ENCODE peak calls at places on chromosome 13, in eight cellular contexts. G is H1; O is heart left ventricle; D is left lung; K is BE2C; Y is heart right ventricle; M is effector memory CD4-positive, alpha-beta T cell; I is MM.1S. L is an unnamed sample.

GRCh38 chr13:32984857-32985626 is 31.2 kb upstream of the KL start:
- DNase-seq in G (no peak), O (no peak), D (no peak), K (no peak), Y (no peak), M (no peak), I (no peak), L (no peak)

GRCh38 chr13:88153353-88153752 is 482.2 kb downstream of the SLITRK5 start:
- DNase-seq in G (no peak), O (no peak), D (no peak), K (no peak), Y (no peak), M (no peak), I (no peak), L (no peak)

GRCh38 chr13:89375839-89376238 is 1704.7 kb downstream of the SLITRK5 start:
- DNase-seq in G (no peak), O (no peak), D (no peak), K (no peak), Y (no peak), M (no peak), I (no peak), L (no peak)

GRCh38 chr13:52644108-52644507 is 1.9 kb downstream of the HNRNPA1L2 start:
- DNase-seq in G (no peak), O (no peak), D (no peak), K (no peak), Y (no peak), M (no peak), I (no peak), L (no peak)

GRCh38 chr13:104098421-104098820 is 1032.2 kb upstream of the SLC10A2 start:
- DNase-seq in G (no peak), O (no peak), D (no peak), K (no peak), Y (no peak), M (no peak), I (no peak), L (no peak)

GRCh38 chr13:51684076-51684475 is 99.8 kb downstream of the WDFY2 start:
- DNase-seq in G (no peak), O (no peak), D (no peak), K (no peak), Y (no peak), M (no peak), I (no peak), L (no peak)

GRCh38 chr13:60562081-60562764 is 165.2 kb downstream of the TDRD3 start:
- DNase-seq in G (no peak), O (no peak), D (no peak), K (no peak), Y (no peak), M (no peak), I (no peak), L (no peak)

GRCh38 chr13:94800423-94800822 is 88.1 kb upstream of the SOX21 start:
- DNase-seq in G (no peak), O (no peak), D (no peak), K (no peak), Y (no peak), M (no peak), I (no peak), L (no peak)

GRCh38 chr13:67238277-67238859 is 8.2 kb upstream of the PCDH9 start:
- DNase-seq in G (no peak), O (no peak), D (no peak), K (no peak), Y (no peak), M (no peak), I (peak), L (peak)

DNA sequence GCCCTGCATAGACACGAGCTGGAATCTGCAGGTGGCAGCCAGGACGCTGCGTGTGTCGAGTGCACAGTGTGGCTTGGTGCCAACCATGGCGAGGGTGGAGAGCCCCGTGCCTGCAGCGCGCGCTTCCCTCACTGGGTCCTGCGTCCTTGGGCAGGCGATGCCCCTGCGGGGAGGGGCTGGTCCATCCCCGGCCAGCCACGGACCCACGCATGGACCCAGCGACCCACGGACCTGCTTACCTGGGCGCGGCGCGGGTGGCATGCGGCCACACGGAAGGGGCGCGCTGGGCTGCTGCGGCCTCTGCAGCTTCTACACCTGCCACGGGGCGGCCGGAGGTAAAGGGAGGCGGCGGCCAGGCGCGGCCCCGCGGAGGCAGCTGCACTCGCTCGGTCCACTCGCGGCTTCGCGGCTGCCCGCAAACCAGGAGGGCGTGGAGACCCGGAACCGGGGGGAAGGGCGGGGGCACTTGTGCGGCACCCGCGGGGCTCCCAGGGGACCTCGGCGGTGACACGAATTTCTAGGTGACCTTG is 569 bp upstream of the MCF2L start:
- DNase-seq in G (no peak), O (no peak), D (peak), K (no peak), Y (peak), M (peak), I (no peak), L (no peak)
- H3K4me3 ChIP-seq in G (peak), O (peak), D (peak), K (peak), Y (peak), M (peak), I (peak), L (peak)

DNA sequence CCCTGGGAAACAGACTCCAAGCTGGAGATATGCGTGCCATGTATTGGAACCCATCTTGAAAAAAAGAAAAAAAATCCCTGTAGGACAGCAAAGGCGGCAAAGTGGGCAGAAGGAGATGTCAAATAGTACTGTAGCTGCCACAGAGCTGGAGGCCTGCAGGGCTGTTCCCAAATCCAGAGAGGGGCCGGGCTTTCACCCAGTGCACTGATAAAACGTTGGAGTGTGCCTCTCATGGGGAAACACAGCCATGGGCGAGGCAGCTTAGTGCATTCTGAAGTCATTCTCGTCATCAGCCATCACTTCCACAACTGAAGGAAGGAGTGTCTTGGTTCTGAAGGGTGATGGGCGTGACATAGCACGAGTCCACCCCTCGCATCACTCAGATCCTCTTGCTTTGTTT is 4.8 kb downstream of the SGCG start:
- DNase-seq in G (no peak), O (peak), D (no peak), K (no peak), Y (no peak), M (no peak), I (no peak), L (no peak)
- H3K4me3 ChIP-seq in G (no peak), O (no peak), D (no peak), K (no peak), Y (no peak), M (no peak), I (no peak), L (no peak)

GRCh38 chr13:102399791-102400618 is 1.8 kb downstream of the FGF14 start:
- DNase-seq in G (no peak), O (peak), D (no peak), K (peak), Y (peak), M (no peak), I (peak), L (no peak)

GRCh38 chr13:102401305-102401704 is 543 bp downstream of the FGF14 start:
- DNase-seq in G (no peak), O (no peak), D (no peak), K (no peak), Y (no peak), M (no peak), I (no peak), L (no peak)

GRCh38 chr13:102401755-102402154 is at the start of gene FGF14:
- DNase-seq in G (no peak), O (no peak), D (no peak), K (no peak), Y (no peak), M (no peak), I (no peak), L (no peak)

GRCh38 chr13:102402292-102402691 is 444 bp upstream of the FGF14 start:
- DNase-seq in G (peak), O (peak), D (no peak), K (peak), Y (peak), M (no peak), I (no peak), L (no peak)

GRCh38 chr13:102400619-102401125 is 1.2 kb downstream of the FGF14 start:
- DNase-seq in G (no peak), O (peak), D (no peak), K (peak), Y (peak), M (no peak), I (no peak), L (no peak)
- H3K4me3 ChIP-seq in G (peak), O (peak), D (peak), K (peak), Y (peak), M (peak), I (peak), L (peak)

DNA sequence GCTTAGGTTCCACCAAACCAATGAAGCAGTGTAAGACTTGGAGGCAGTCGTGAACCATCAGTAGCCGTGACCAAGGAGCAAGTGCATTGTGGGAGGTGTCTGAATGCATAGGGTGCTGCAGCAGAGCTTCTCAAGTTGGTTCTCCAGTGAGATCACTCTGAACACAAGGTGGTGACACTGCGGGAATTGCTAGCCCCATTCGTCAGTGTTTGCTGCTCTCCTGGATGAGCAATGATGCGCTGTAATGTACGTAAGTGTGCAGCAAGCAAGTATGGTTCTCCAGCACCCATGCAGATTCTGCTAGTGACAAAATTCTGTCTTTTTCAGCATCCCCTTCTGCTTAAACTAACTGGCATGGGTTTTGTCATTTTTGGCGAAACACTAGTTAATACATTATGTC is 97.6 kb upstream of the HTR2A start:
- DNase-seq in G (no peak), O (no peak), D (no peak), K (no peak), Y (no peak), M (no peak), I (no peak), L (no peak)
- H3K4me3 ChIP-seq in G (no peak), O (no peak), D (no peak), K (no peak), Y (no peak), M (no peak), I (no peak), L (no peak)

GRCh38 chr13:43942301-43942700 is 62.6 kb downstream of the LACC1 start:
- DNase-seq in G (no peak), O (no peak), D (no peak), K (no peak), Y (no peak), M (no peak), I (no peak), L (no peak)

GRCh38 chr13:43936630-43937029 is 56.9 kb downstream of the LACC1 start:
- DNase-seq in G (no peak), O (no peak), D (no peak), K (no peak), Y (no peak), M (no peak), I (no peak), L (no peak)

GRCh38 chr13:43935878-43936277 is 56.2 kb downstream of the LACC1 start:
- DNase-seq in G (no peak), O (no peak), D (no peak), K (no peak), Y (no peak), M (no peak), I (no peak), L (no peak)

GRCh38 chr13:43937839-43938238 is 58.1 kb downstream of the LACC1 start:
- DNase-seq in G (no peak), O (no peak), D (no peak), K (no peak), Y (no peak), M (no peak), I (no peak), L (no peak)

GRCh38 chr13:43939149-43939548 is 59.4 kb downstream of the LACC1 start:
- DNase-seq in G (no peak), O (no peak), D (no peak), K (no peak), Y (no peak), M (no peak), I (no peak), L (no peak)
- H3K4me3 ChIP-seq in G (no peak), O (no peak), D (no peak), K (no peak), Y (no peak), M (no peak), I (no peak), L (no peak)

GRCh38 chr13:97249093-97249787 is 27.1 kb downstream of the MBNL2 start:
- DNase-seq in G (no peak), O (no peak), D (no peak), K (no peak), Y (no peak), M (no peak), I (no peak), L (no peak)

GRCh38 chr13:97243915-97244820 is 22.0 kb downstream of the MBNL2 start:
- DNase-seq in G (no peak), O (no peak), D (no peak), K (no peak), Y (no peak), M (no peak), I (no peak), L (no peak)

GRCh38 chr13:97245011-97245410 is 22.9 kb downstream of the MBNL2 start:
- DNase-seq in G (no peak), O (no peak), D (no peak), K (no peak), Y (no peak), M (no peak), I (no peak), L (no peak)

GRCh38 chr13:97248243-97248642 is 26.1 kb downstream of the MBNL2 start:
- DNase-seq in G (no peak), O (no peak), D (no peak), K (no peak), Y (no peak), M (no peak), I (no peak), L (no peak)

DNA sequence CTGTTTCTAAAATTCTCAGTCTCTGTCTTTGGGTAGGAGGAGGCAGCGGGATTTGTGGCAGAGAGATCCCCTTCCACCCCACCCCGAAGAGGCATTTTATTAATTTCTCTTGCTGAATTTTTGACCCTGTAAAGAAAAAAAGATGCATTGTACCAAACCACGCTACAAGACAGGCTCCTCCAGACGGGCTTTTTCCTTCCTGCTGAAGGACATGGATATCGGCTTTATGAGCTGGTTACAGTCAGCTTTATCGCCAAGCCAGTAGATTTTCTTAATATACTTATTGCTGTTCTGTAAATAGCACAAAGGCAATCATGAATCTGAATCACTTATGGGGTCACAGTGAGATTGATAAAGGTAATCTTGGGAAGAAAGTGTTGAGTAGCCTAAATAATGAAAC is 24.5 kb downstream of the MBNL2 start:
- DNase-seq in G (no peak), O (no peak), D (no peak), K (no peak), Y (no peak), M (no peak), I (no peak), L (no peak)
- H3K4me3 ChIP-seq in G (no peak), O (peak), D (no peak), K (no peak), Y (peak), M (no peak), I (no peak), L (no peak)

DNA sequence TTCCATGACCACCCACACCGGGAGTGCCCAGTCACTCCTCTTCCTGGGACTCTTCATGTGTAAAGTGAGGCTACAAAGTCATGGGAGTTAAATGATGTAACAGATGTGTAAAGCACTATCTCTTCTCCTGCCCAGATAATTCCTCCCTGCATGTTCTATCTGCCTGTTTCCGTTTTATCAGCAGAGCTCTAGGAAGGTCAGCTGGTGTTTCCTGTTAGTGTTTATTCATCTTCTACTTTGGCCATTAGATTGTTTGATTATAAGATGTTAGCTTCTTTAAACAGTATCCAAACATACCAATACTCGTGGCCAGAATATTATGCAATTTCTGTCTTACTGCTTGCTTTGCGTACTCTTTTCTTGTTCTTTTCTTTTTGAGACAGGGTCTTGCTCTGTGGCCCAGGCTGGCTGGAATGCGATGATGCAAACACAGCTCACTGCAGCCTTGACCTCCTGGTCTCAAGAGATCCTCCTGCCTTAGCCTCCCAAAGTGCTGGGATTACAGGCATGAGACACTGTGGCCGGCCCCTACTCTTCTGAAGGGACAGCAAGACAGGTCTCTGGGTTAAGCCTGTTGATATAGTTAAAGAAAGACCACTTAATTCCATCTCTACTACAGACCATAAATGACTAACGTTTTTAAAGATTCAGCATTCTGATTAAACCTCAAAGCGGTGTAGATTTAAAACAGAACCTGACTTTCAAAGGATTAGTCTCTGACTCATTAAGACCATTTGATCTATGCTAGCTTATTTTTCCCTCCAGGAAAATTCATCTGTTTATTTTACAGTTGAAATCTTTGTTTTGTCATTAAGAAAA is 97.4 kb upstream of the AKAP11 start:
- DNase-seq in G (no peak), O (no peak), D (no peak), K (no peak), Y (no peak), M (no peak), I (no peak), L (no peak)
- H3K4me3 ChIP-seq in G (no peak), O (no peak), D (no peak), K (no peak), Y (no peak), M (no peak), I (no peak), L (no peak)

GRCh38 chr13:112814905-112815585 is 125.2 kb downstream of the ATP11A start:
- DNase-seq in G (no peak), O (peak), D (peak), K (peak), Y (peak), M (no peak), I (no peak), L (no peak)

GRCh38 chr13:112809332-112810310 is 119.8 kb downstream of the ATP11A start:
- DNase-seq in G (no peak), O (no peak), D (no peak), K (no peak), Y (no peak), M (no peak), I (no peak), L (no peak)

GRCh38 chr13:112813552-112813951 is 123.7 kb downstream of the ATP11A start:
- DNase-seq in G (no peak), O (no peak), D (no peak), K (no peak), Y (no peak), M (no peak), I (no peak), L (no peak)

GRCh38 chr13:112810608-112811007 is 120.8 kb downstream of the ATP11A start:
- DNase-seq in G (no peak), O (no peak), D (no peak), K (no peak), Y (no peak), M (no peak), I (no peak), L (no peak)

DNA sequence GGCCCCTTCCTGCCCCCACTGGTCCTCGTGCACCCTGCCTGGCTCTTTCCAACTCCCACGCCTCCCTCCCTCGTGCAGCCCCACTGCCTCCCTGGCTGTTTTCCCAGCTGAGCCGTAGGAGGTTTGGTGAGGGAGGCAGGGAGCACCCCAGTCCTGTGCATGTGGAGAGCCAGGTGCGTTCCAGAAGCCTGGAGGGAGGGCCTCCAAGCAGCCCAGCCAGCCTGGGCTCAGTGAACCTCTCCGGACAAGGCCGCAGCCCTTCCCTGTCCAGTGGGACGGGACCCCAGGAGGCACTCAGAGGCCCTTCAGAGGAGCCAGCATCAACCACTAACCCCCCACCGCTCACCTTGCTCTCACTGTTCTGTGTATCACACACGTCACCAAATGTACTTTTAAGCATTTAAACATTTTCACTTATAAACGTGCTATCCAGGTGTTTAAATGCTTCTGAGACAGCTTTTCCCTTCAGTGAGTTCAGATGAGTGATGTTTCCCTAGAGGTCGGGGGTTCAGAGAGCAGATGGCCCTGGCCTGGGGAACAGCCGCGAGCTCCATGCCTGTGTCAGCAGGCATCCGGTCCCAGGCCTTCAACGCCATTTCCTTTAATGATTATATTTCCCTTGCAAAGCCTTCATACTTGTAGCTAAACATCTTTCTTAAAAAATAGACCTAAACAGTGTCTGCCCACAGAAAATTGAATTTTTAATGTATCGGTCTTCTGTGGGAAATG is 122.6 kb downstream of the ATP11A start:
- DNase-seq in G (no peak), O (no peak), D (no peak), K (no peak), Y (no peak), M (no peak), I (no peak), L (no peak)
- H3K4me3 ChIP-seq in G (no peak), O (no peak), D (no peak), K (no peak), Y (no peak), M (no peak), I (no peak), L (no peak)

GRCh38 chr13:75513271-75513670 is 24.4 kb downstream of the COMMD6 start:
- DNase-seq in G (no peak), O (no peak), D (no peak), K (no peak), Y (no peak), M (no peak), I (no peak), L (no peak)

GRCh38 chr13:75521956-75522355 is 15.7 kb downstream of the COMMD6 start:
- DNase-seq in G (no peak), O (no peak), D (no peak), K (no peak), Y (no peak), M (no peak), I (no peak), L (no peak)

GRCh38 chr13:75514080-75515040 is 23.3 kb downstream of the COMMD6 start:
- DNase-seq in G (no peak), O (no peak), D (no peak), K (no peak), Y (no peak), M (no peak), I (no peak), L (no peak)

GRCh38 chr13:75518439-75519088 is 19.1 kb downstream of the COMMD6 start:
- DNase-seq in G (no peak), O (no peak), D (no peak), K (no peak), Y (no peak), M (no peak), I (no peak), L (no peak)
- H3K4me3 ChIP-seq in G (no peak), O (no peak), D (no peak), K (no peak), Y (no peak), M (no peak), I (no peak), L (no peak)

L was measured in Jurkat, Clone E6-1.